ENCODE peak calls at places on chromosome 15, in six cellular contexts. F, H, A, D, S and V are unnamed samples.

GRCh38 chr15:63974036-63974435 is 72.2 kb downstream of the DAPK2 start:
- DNase-seq in F (no peak), H (no peak), A (no peak), D (no peak), S (no peak), V (no peak)

GRCh38 chr15:56249080-56249479 is 5.4 kb upstream of the RFX7 start:
- DNase-seq in F (no peak), H (peak), A (no peak), D (peak), S (peak), V (no peak)

GRCh38 chr15:83278191-83278590 is 6.3 kb downstream of the BNC1 start:
- DNase-seq in F (no peak), H (no peak), A (no peak), D (no peak), S (no peak), V (no peak)

GRCh38 chr15:59963322-59963721 is 40.8 kb upstream of the FOXB1 start:
- DNase-seq in F (no peak), H (no peak), A (no peak), D (no peak), S (no peak), V (no peak)

GRCh38 chr15:101425787-101426365 is 63.6 kb downstream of the PCSK6 start:
- DNase-seq in F (no peak), H (no peak), A (no peak), D (no peak), S (no peak), V (no peak)

GRCh38 chr15:73944161-73945099 is 18.2 kb downstream of the LOXL1 start:
- DNase-seq in F (no peak), H (no peak), A (no peak), D (no peak), S (no peak), V (no peak)

GRCh38 chr15:29822100-29822684 is at the start of gene TJP1:
- DNase-seq in F (peak), H (no peak), A (peak), D (peak), S (peak), V (no peak)

GRCh38 chr15:48012191-48012590 is 108.6 kb upstream of the SLC24A5 start:
- DNase-seq in F (no peak), H (no peak), A (no peak), D (no peak), S (no peak), V (no peak)

GRCh38 chr15:90400005-90400758 is 12.1 kb downstream of the IQGAP1 start:
- DNase-seq in F (no peak), H (no peak), A (no peak), D (peak), S (no peak), V (no peak)

GRCh38 chr15:70029297-70029701 is 68.4 kb downstream of the TLE3 start:
- DNase-seq in F (no peak), H (no peak), A (no peak), D (no peak), S (no peak), V (no peak)

GRCh38 chr15:56965614-56966013 is 47.2 kb downstream of the TCF12 start:
- DNase-seq in F (no peak), H (no peak), A (no peak), D (no peak), S (no peak), V (no peak)

GRCh38 chr15:47788685-47789084 is 71.4 kb downstream of the SEMA6D start:
- DNase-seq in F (no peak), H (no peak), A (no peak), D (no peak), S (no peak), V (no peak)

GRCh38 chr15:43541785-43542184 is 24.4 kb downstream of the MAP1A start:
- DNase-seq in F (no peak), H (no peak), A (no peak), D (no peak), S (peak), V (no peak)

GRCh38 chr15:77097317-77097721 is 26.4 kb upstream of the TSPAN3 start:
- DNase-seq in F (no peak), H (no peak), A (no peak), D (no peak), S (no peak), V (no peak)

GRCh38 chr15:90465140-90465929 is 64.4 kb upstream of the CRTC3 start:
- DNase-seq in F (no peak), H (no peak), A (no peak), D (no peak), S (peak), V (no peak)

GRCh38 chr15:69857246-69857645 is 240.5 kb downstream of the TLE3 start:
- DNase-seq in F (no peak), H (peak), A (no peak), D (no peak), S (no peak), V (no peak)

GRCh38 chr15:85755471-85755870 is 39.3 kb downstream of the KLHL25 start:
- DNase-seq in F (no peak), H (no peak), A (no peak), D (no peak), S (no peak), V (no peak)

GRCh38 chr15:100631831-100632230 is 29.4 kb downstream of the ASB7 start:
- DNase-seq in F (no peak), H (no peak), A (no peak), D (no peak), S (no peak), V (no peak)

GRCh38 chr15:22838292-22839042 is at the start of gene NIPA2:
- DNase-seq in F (peak), H (peak), A (peak), D (peak), S (peak), V (peak)
- TF ChIP-seq CTCF in F (peak), H (no peak), A (no peak), D (no peak), S (no peak), V (peak)

GRCh38 chr15:58159827-58160386 is 21.7 kb downstream of the AQP9 start:
- DNase-seq in F (no peak), H (no peak), A (no peak), D (no peak), S (no peak), V (no peak)

GRCh38 chr15:58167095-58167591 is 29.0 kb downstream of the AQP9 start:
- DNase-seq in F (no peak), H (no peak), A (no peak), D (no peak), S (no peak), V (no peak)

GRCh38 chr15:58169934-58170333 is 31.8 kb downstream of the AQP9 start:
- DNase-seq in F (no peak), H (no peak), A (no peak), D (no peak), S (no peak), V (no peak)

GRCh38 chr15:58161436-58161835 is 23.3 kb downstream of the AQP9 start:
- DNase-seq in F (no peak), H (no peak), A (no peak), D (no peak), S (no peak), V (no peak)

GRCh38 chr15:58165661-58166060 is 27.5 kb downstream of the AQP9 start:
- DNase-seq in F (peak), H (no peak), A (no peak), D (peak), S (peak), V (no peak)
- TF ChIP-seq CTCF in F (no peak), H (no peak), A (no peak), D (no peak), S (no peak), V (no peak)

DNA sequence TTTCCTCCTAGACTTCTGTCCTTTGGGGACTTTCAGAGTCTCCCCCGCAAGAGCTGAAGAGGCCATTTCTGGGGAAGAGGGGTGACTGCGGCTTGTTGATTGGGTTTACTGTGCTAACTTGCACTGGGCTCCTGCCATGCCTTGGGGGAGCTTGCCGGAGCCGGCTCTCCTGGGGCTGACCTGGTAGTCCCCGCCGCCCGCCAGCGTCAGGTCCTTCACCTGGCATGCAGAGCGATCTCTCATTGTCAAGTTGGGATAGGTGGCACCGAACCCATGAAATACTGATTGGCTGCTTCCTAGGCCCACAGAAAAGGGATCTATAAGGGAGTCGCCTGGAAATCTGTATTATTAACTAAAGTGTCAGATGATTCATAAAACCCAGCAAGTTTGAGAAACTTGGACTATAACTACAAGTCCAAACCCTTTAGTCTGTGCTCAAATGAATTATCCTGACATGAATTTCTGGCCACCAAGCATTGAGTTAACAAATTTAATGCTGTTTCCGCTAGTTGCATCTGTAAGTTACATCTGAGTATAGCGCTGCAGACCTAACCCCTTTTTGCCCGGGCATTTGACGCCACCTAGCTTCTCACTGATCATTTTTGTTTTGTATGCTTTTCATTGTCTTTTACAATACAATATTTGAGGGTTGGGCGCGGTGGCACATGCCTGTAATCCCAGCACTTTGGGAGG is 605 bp upstream of the IMP3 start:
- DNase-seq in F (peak), H (peak), A (peak), D (no peak), S (peak), V (peak)
- TF ChIP-seq CTCF in F (no peak), H (peak), A (no peak), D (no peak), S (peak), V (peak)

GRCh38 chr15:75356539-75356938 is 9.7 kb downstream of the NEIL1 start:
- DNase-seq in F (no peak), H (no peak), A (no peak), D (no peak), S (no peak), V (no peak)
- TF ChIP-seq CTCF in F (no peak), H (no peak), A (no peak), D (no peak), S (no peak), V (no peak)

DNA sequence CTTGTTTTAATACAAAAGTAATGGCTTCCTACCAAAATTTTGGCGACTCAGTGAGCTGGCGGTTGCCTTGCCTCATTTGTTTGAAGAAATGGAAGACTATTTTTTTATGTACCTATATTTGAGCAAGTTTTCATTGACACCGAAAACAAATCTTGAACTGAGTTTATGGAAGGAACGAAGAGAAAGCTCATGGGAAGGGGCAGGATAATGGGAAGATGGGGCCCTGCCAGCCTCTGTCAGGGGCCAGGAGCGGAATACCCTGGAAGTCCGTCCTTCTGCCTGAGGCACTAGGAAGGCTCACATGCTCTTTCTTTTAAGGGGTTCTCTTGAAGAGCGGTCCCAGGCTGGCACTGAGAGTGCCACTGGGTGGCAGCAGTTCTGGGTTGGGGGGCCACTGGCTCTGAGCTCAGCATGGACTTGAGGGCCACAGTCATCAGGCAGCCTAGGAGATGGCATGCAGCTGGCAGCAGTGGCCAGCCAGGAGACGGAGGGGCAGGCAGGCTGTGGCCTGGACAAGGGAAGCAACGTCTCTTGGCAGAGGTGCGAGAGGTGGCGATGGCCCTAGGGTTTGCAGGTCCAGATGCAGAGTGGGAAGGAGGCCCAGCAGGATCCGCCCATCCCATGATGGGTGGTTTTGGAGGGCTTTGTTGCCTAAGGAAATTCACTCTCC is 41.6 kb downstream of the ISG20 start:
- DNase-seq in F (no peak), H (no peak), A (no peak), D (no peak), S (no peak), V (no peak)
- TF ChIP-seq CTCF in F (no peak), H (peak), A (no peak), D (no peak), S (no peak), V (no peak)

GRCh38 chr15:89323825-89324224 is 10.8 kb downstream of the POLG start:
- DNase-seq in F (no peak), H (no peak), A (no peak), D (no peak), S (no peak), V (no peak)

GRCh38 chr15:89325039-89325803 is 9.4 kb downstream of the POLG start:
- DNase-seq in F (no peak), H (no peak), A (no peak), D (no peak), S (no peak), V (no peak)

GRCh38 chr15:89321521-89322410 is 12.9 kb downstream of the POLG start:
- DNase-seq in F (no peak), H (no peak), A (no peak), D (peak), S (no peak), V (no peak)

GRCh38 chr15:89320200-89320599 is 14.4 kb downstream of the POLG start:
- DNase-seq in F (no peak), H (no peak), A (no peak), D (no peak), S (no peak), V (no peak)

DNA sequence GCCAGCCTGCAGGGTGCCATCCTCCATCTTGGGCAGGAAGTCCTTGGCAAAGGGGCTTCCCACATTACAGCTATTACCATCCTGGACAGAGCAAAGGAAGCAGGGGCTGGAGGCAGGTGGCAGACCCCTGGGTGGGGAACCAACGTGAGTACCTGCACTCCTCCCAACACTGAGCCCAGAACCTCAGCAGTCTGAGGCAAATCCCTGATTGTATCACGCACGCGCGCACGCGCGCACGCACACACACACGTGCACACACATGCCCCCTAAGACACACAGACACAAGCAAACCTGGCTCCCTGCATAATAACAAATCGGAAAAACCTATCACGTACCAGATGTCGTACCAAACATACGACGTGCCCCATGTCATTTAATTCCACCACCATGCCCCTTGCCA is 11.8 kb downstream of the POLG start:
- DNase-seq in F (no peak), H (no peak), A (no peak), D (no peak), S (no peak), V (no peak)
- TF ChIP-seq CTCF in F (no peak), H (no peak), A (no peak), D (no peak), S (no peak), V (no peak)

GRCh38 chr15:95266481-95267061 is 1035.2 kb downstream of the MCTP2 start:
- DNase-seq in F (no peak), H (no peak), A (no peak), D (no peak), S (peak), V (no peak)

GRCh38 chr15:95269247-95270155 is 1038.1 kb downstream of the MCTP2 start:
- DNase-seq in F (no peak), H (no peak), A (no peak), D (no peak), S (no peak), V (no peak)

GRCh38 chr15:95265419-95265997 is 1034.1 kb downstream of the MCTP2 start:
- DNase-seq in F (no peak), H (no peak), A (no peak), D (no peak), S (no peak), V (no peak)

GRCh38 chr15:95263751-95264150 is 1032.4 kb downstream of the MCTP2 start:
- DNase-seq in F (no peak), H (no peak), A (no peak), D (no peak), S (no peak), V (no peak)

GRCh38 chr15:95267476-95267875 is 1036.1 kb downstream of the MCTP2 start:
- DNase-seq in F (no peak), H (no peak), A (no peak), D (no peak), S (no peak), V (no peak)
- TF ChIP-seq CTCF in F (no peak), H (no peak), A (no peak), D (no peak), S (no peak), V (no peak)

GRCh38 chr15:75695634-75696302 is 16.9 kb downstream of the CSPG4 start:
- DNase-seq in F (no peak), H (peak), A (no peak), D (no peak), S (no peak), V (peak)

GRCh38 chr15:75696303-75696657 is 16.4 kb downstream of the CSPG4 start:
- DNase-seq in F (no peak), H (no peak), A (no peak), D (no peak), S (no peak), V (peak)

GRCh38 chr15:75693501-75694240 is 19.0 kb downstream of the CSPG4 start:
- DNase-seq in F (no peak), H (no peak), A (no peak), D (no peak), S (peak), V (no peak)

GRCh38 chr15:75695206-75695605 is 17.4 kb downstream of the CSPG4 start:
- DNase-seq in F (no peak), H (peak), A (no peak), D (no peak), S (no peak), V (peak)

GRCh38 chr15:75694241-75695182 is 18.1 kb downstream of the CSPG4 start:
- DNase-seq in F (peak), H (peak), A (peak), D (peak), S (peak), V (peak)
- TF ChIP-seq CTCF in F (peak), H (peak), A (no peak), D (peak), S (peak), V (peak)

GRCh38 chr15:81056276-81056675 is 55.6 kb downstream of the TLNRD1 start:
- DNase-seq in F (no peak), H (no peak), A (no peak), D (no peak), S (no peak), V (no peak)

GRCh38 chr15:81062937-81063336 is 62.2 kb downstream of the TLNRD1 start:
- DNase-seq in F (no peak), H (no peak), A (no peak), D (no peak), S (no peak), V (no peak)

GRCh38 chr15:81064253-81064652 is 63.5 kb downstream of the TLNRD1 start:
- DNase-seq in F (no peak), H (no peak), A (no peak), D (no peak), S (no peak), V (no peak)

GRCh38 chr15:81061490-81062235 is 60.9 kb downstream of the TLNRD1 start:
- DNase-seq in F (no peak), H (no peak), A (no peak), D (no peak), S (peak), V (no peak)

GRCh38 chr15:81060470-81060869 is 59.7 kb downstream of the TLNRD1 start:
- DNase-seq in F (no peak), H (no peak), A (no peak), D (no peak), S (no peak), V (no peak)
- TF ChIP-seq CTCF in F (no peak), H (no peak), A (no peak), D (no peak), S (no peak), V (no peak)